ENCODE peak calls at places on chromosomes 5 and 9, in seven cellular contexts. N is hippocampal formation; B is stimulated activated CD4-positive, alpha-beta T cell treated with anti-CD3 and anti-CD28 coated beads, TNF-alpha, amount 100 ng/mL, for 48 hours; F is endodermal cell; Y is CD4-positive, alpha-beta memory T cell; L is stimulated activated CD8-positive, alpha-beta memory T cell treated with anti-CD3 and anti-CD28 coated beads, Interleukin-15, amount 100 ng/mL, for 48 hours; K is activated gamma-delta T cell treated with anti-CD3 and anti-CD28 coated beads, Interleukin-2, amount 50 U/mL, for 16 hours. V is an unnamed sample.

GRCh38 chr9:6877671-6878161 is 119.9 kb downstream of the KDM4C start:
- DNase-seq in F (no peak), Y (no peak), K (no peak), B (no peak), N (no peak), L (no peak), V (no peak)

GRCh38 chr5:17127743-17128231 is 89.6 kb upstream of the BASP1 start:
- DNase-seq in F (no peak), K (no peak), N (no peak), L (no peak), Y (no peak), B (no peak), V (no peak)

GRCh38 chr9:75788006-75788634 is 102.4 kb upstream of the PCSK5 start:
- DNase-seq in L (no peak), K (no peak), N (no peak), B (no peak), F (no peak), Y (no peak), V (no peak)

GRCh38 chr5:136891175-136891574 is 525.8 kb upstream of the TRPC7 start:
- DNase-seq in K (no peak), F (no peak), Y (no peak), N (no peak), B (no peak), L (no peak), V (no peak)

GRCh38 chr5:122774519-122774860 is 390 bp upstream of the SNX2 start:
- DNase-seq in Y (no peak), F (no peak), N (no peak), L (no peak), K (no peak), B (no peak), V (no peak)

GRCh38 chr5:147168578-147169327 is 66.1 kb upstream of the STK32A start:
- DNase-seq in F (peak; percentile 53), Y (no peak), L (no peak), N (no peak), K (no peak), B (no peak), V (no peak)

GRCh38 chr9:127526655-127527559 is 75.6 kb downstream of the LRSAM1 start:
- DNase-seq in Y (no peak), L (no peak), K (no peak), F (no peak), B (no peak), N (no peak), V (no peak)

GRCh38 chr5:139749242-139749641 is 46.4 kb upstream of the PSD2 start:
- DNase-seq in F (no peak), N (no peak), L (no peak), Y (no peak), B (no peak), K (no peak), V (no peak)

GRCh38 chr5:150303070-150303595 is 428 bp upstream of the ARSI start:
- DNase-seq in L (no peak), Y (no peak), B (no peak), F (no peak), N (no peak), K (no peak), V (no peak)

GRCh38 chr5:17079562-17079961 is 137.9 kb upstream of the BASP1 start:
- DNase-seq in B (no peak), F (no peak), N (no peak), K (no peak), L (no peak), Y (no peak), V (no peak)

GRCh38 chr5:133449181-133449580 is 163.2 kb downstream of the FSTL4 start:
- DNase-seq in L (no peak), B (no peak), K (no peak), Y (no peak), F (no peak), N (no peak), V (no peak)

GRCh38 chr5:119878712-119879111 is 249.4 kb downstream of the FAM170A start:
- DNase-seq in Y (no peak), L (no peak), N (no peak), K (no peak), F (peak; percentile 49), B (no peak), V (no peak)